ENCODE peak calls at places on chromosomes 13 and 19, in ten cellular contexts. B is vagina, D is foreskin fibroblast, M is AG04450, W is fibroblast of pulmonary artery, G is stomach, R is cardiac fibroblast, P is K562, H is thoracic aorta, K is GM23338. Q is an unnamed sample.

GRCh38 chr13:99995503-99996176 is 14.1 kb downstream of the ZIC2 start:
- DNase-seq in B (no peak), D (no peak), M (no peak), W (peak; percentile 21), G (no peak), R (peak; percentile 52), P (no peak), H (no peak), K (peak; percentile 74), Q (no peak)

GRCh38 chr13:112626761-112627160 is 38.8 kb upstream of the TUBGCP3 start:
- DNase-seq in B (no peak), D (no peak), M (no peak), W (no peak), G (no peak), R (no peak), P (no peak), H (no peak), K (no peak), Q (no peak)

GRCh38 chr19:7679017-7679720 is 1.5 kb upstream of the TRAPPC5 start:
- DNase-seq in B (no peak), D (no peak), M (no peak), W (no peak), G (no peak), R (no peak), P (no peak), H (no peak), K (no peak), Q (no peak)

GRCh38 chr19:10718205-10719196 is 622 bp downstream of the DNM2 start:
- DNase-seq in B (no peak), D (peak; percentile 75), M (no peak), W (peak; percentile 31), G (peak; percentile 51), R (peak; percentile 49), P (peak; percentile 50), H (no peak), K (peak; percentile 43), Q (no peak)

GRCh38 chr13:23510979-23511735 is 59.1 kb upstream of the TNFRSF19 start:
- DNase-seq in B (no peak), D (peak; percentile 54), M (no peak), W (peak; percentile 59), G (no peak), R (peak; percentile 67), P (no peak), H (no peak), K (peak; percentile 40), Q (no peak)

GRCh38 chr13:33017410-33017929 is 1.2 kb downstream of the KL start:
- DNase-seq in B (no peak), D (no peak), M (no peak), W (peak; percentile 71), G (peak; percentile 59), R (peak; percentile 48), P (peak; percentile 10), H (no peak), K (peak; percentile 66), Q (no peak)

GRCh38 chr13:29496241-29496712 is 99.2 kb downstream of the SLC7A1 start:
- DNase-seq in B (no peak), D (no peak), M (no peak), W (peak; percentile 46), G (peak; percentile 52), R (no peak), P (no peak), H (no peak), K (no peak), Q (no peak)

GRCh38 chr13:50209646-50210045 is 194.4 kb downstream of the KCNRG start:
- DNase-seq in B (no peak), D (no peak), M (no peak), W (peak; percentile 31), G (no peak), R (peak; percentile 49), P (no peak), H (no peak), K (no peak), Q (no peak)

GRCh38 chr19:18650468-18651001 is 13.7 kb downstream of the KLHL26 start:
- DNase-seq in B (no peak), D (peak; percentile 85), M (peak; percentile 51), W (peak; percentile 69), G (peak; percentile 45), R (peak; percentile 70), P (no peak), H (peak; percentile 66), K (no peak), Q (no peak)

GRCh38 chr13:72390909-72391308 is 336.5 kb downstream of the MZT1 start:
- DNase-seq in B (no peak), D (no peak), M (no peak), W (peak; percentile 14), G (no peak), R (peak; percentile 1), P (no peak), H (no peak), K (no peak), Q (no peak)

GRCh38 chr13:44259045-44260042 is 114.3 kb upstream of the SERP2 start:
- DNase-seq in B (no peak), D (peak; percentile 44), M (no peak), W (peak; percentile 68), G (peak; percentile 41), R (peak; percentile 47), P (peak; percentile 71), H (peak; percentile 49), K (no peak), Q (no peak)

GRCh38 chr13:51130348-51130747 is 19.3 kb upstream of the C13orf42 start:
- DNase-seq in B (no peak), D (no peak), M (no peak), W (no peak), G (no peak), R (no peak), P (no peak), H (no peak), K (peak; percentile 62), Q (no peak)

GRCh38 chr19:2157452-2157851 is 6.1 kb upstream of the AP3D1 start:
- DNase-seq in B (no peak), D (no peak), M (no peak), W (no peak), G (no peak), R (no peak), P (no peak), H (no peak), K (no peak), Q (no peak)

GRCh38 chr13:73056054-73056962 is 2.5 kb upstream of the KLF5 start:
- DNase-seq in B (no peak), D (peak; percentile 57), M (no peak), W (peak; percentile 88), G (no peak), R (peak; percentile 83), P (no peak), H (no peak), K (no peak), Q (peak; percentile 24)

GRCh38 chr13:31159306-31159705 is 2.4 kb downstream of the HSPH1 start:
- DNase-seq in B (no peak), D (no peak), M (no peak), W (no peak), G (no peak), R (no peak), P (no peak), H (no peak), K (no peak), Q (no peak)
- H3K4me3 ChIP-seq in B (no peak overlapping the region), D (peak overlapping the region; percentile 91), M (peak overlapping the region; percentile 84), W (peak overlapping the region; percentile 92), G (no peak overlapping the region), R (peak overlapping the region; percentile 94), P (peak overlapping the region; percentile 85), H (no peak overlapping the region), K (peak overlapping the region; percentile 75), Q (peak overlapping the region; percentile 96)

GRCh38 chr19:17436094-17436873 is 12.2 kb downstream of the TMEM221 start:
- DNase-seq in B (no peak), D (no peak), M (no peak), W (no peak), G (no peak), R (no peak), P (no peak), H (no peak), K (no peak), Q (no peak)

GRCh38 chr19:17445526-17446165 is 2.8 kb downstream of the TMEM221 start:
- DNase-seq in B (no peak), D (no peak), M (no peak), W (no peak), G (no peak), R (no peak), P (no peak), H (no peak), K (no peak), Q (no peak)

GRCh38 chr19:17436874-17437267 is 11.6 kb downstream of the TMEM221 start:
- DNase-seq in B (no peak), D (no peak), M (no peak), W (no peak), G (no peak), R (no peak), P (no peak), H (no peak), K (peak; percentile 10), Q (no peak)

DNA sequence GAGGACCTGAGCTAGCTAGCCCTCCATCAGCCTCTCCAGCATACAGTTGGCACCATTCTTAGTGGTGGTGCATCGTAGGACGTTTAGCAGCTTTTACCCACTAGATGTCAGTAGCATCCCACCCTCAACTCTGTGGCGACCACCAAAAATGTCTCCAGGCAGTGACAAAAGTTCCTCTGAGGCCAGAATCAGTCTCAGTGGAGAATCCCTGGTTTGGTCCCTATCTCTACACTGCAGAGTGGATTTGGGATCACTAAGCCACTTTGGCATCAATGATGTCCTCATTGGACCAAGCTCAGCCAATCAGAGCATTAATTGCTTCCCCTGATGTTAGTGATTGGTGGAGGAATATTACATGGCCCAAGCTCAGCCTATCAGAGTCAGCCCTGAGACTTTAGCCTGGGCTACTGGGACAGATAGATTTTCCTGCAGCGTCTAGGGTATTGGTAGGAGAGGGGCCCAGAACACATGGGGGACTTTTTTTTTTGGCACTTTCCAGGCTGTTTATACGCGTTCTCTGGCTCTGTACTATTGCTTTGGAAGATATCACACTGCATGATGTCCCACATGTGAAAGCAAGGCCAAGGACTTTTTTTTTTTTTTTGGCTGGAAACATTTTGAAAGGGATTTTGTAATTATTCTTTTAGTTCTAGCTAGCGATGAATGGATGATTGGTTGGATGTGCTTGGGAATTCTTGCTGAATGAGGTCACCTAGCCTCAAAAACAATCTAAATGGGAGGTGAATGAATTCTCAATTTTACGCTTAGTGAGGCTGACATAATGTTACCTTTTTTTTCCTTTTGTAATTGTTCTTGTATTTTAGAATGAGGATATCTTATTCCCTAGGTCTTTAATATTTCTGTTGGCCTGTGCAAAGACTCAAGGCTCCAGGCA is 7.0 kb downstream of the TMEM221 start:
- DNase-seq in B (no peak), D (peak; percentile 49), M (no peak), W (peak; percentile 68), G (no peak), R (peak; percentile 56), P (peak; percentile 78), H (no peak), K (peak; percentile 75), Q (no peak)
- TF ChIP-seq CTCF in B (no peak), D (no peak), M (peak; percentile 36), W (peak; percentile 50), G (no peak), R (peak; percentile 58), P (peak; percentile 62), H (peak; percentile 12), K (peak; percentile 91), Q (peak; percentile 21)

GRCh38 chr13:46342538-46342937 is 44.5 kb downstream of the RUBCNL start:
- DNase-seq in B (no peak), D (no peak), M (no peak), W (no peak), G (no peak), R (no peak), P (no peak), H (no peak), K (no peak), Q (no peak)
- H3K4me3 ChIP-seq in B (no peak overlapping the region), D (no peak overlapping the region), M (no peak overlapping the region), W (no peak overlapping the region), G (no peak overlapping the region), R (no peak overlapping the region), P (no peak overlapping the region), H (no peak overlapping the region), K (no peak overlapping the region), Q (no peak overlapping the region)

GRCh38 chr13:28273919-28274318 is 135.6 kb downstream of the PAN3 start:
- DNase-seq in B (no peak), D (no peak), M (no peak), W (peak; percentile 10), G (no peak), R (no peak), P (no peak), H (no peak), K (peak; percentile 40), Q (no peak)
- TF ChIP-seq CTCF in B (no peak), D (no peak), M (peak; percentile 11), W (no peak), G (no peak), R (no peak), P (no peak), H (no peak), K (peak; percentile 67), Q (no peak)

Q was measured in AG04449.